ENCODE peak calls at places on chromosomes 13 and 19, in seven cellular contexts. A is substantia nigra, W is MM.1S, I is psoas muscle, B is SK-N-SH, X is fibroblast of lung, M is prostate gland. O is an unnamed sample.
A peak's percentile ranks its signal among the peaks of the same experiment; 100 is the strongest.

GRCh38 chr13:101127741-101128353 is 288.5 kb downstream of the NALCN start:
- DNase-seq in A (no peak), W (peak; percentile 56), I (no peak), B (peak; percentile 53), X (peak; percentile 62), M (peak; percentile 13), O (peak; percentile 24)

GRCh38 chr19:29927944-29928669 is 13.9 kb upstream of the URI1 start:
- DNase-seq in A (no peak), W (no peak), I (no peak), B (no peak), X (no peak), M (no peak), O (no peak)

GRCh38 chr13:102405499-102406079 is 3.7 kb upstream of the FGF14 start:
- DNase-seq in A (no peak), W (peak; percentile 42), I (no peak), B (no peak), X (peak; percentile 34), M (no peak), O (no peak)

GRCh38 chr19:46821512-46822359 is 28.9 kb downstream of the AP2S1 start:
- DNase-seq in A (no peak), W (no peak), I (no peak), B (no peak), X (no peak), M (no peak), O (peak; percentile 52)

GRCh38 chr19:45901432-45901903 is 945 bp downstream of the MYPOP start:
- DNase-seq in A (no peak), W (no peak), I (peak; percentile 68), B (peak; percentile 71), X (peak; percentile 46), M (no peak), O (peak; percentile 22)

GRCh38 chr13:100176781-100177389 is 88.0 kb downstream of the PCCA start:
- DNase-seq in A (no peak), W (no peak), I (no peak), B (peak; percentile 22), X (peak; percentile 56), M (no peak), O (no peak)

GRCh38 chr13:43911283-43911682 is 31.6 kb downstream of the LACC1 start:
- DNase-seq in A (no peak), W (no peak), I (no peak), B (no peak), X (no peak), M (no peak), O (no peak)

GRCh38 chr13:94236132-94236531 is 243.3 kb downstream of the DCT start:
- DNase-seq in A (no peak), W (no peak), I (no peak), B (no peak), X (no peak), M (no peak), O (no peak)

GRCh38 chr13:108700421-108701170 is 71.2 kb downstream of the MYO16 start:
- DNase-seq in A (no peak), W (no peak), I (no peak), B (no peak), X (peak; percentile 81), M (no peak), O (no peak)

GRCh38 chr13:99144306-99144705 is 56.3 kb upstream of the UBAC2 start:
- DNase-seq in A (no peak), W (peak; percentile 83), I (no peak), B (no peak), X (no peak), M (no peak), O (no peak)

GRCh38 chr13:30373727-30374126 is 48.6 kb upstream of the UBE2L5 start:
- DNase-seq in A (no peak), W (peak; percentile 58), I (no peak), B (no peak), X (no peak), M (no peak), O (no peak)

GRCh38 chr13:30375436-30375835 is 46.9 kb upstream of the UBE2L5 start:
- DNase-seq in A (no peak), W (peak; percentile 37), I (no peak), B (no peak), X (no peak), M (no peak), O (no peak)

GRCh38 chr13:30370916-30371521 is 51.3 kb upstream of the UBE2L5 start:
- DNase-seq in A (no peak), W (no peak), I (no peak), B (no peak), X (no peak), M (no peak), O (no peak)

GRCh38 chr13:30370146-30370545 is 52.1 kb upstream of the UBE2L5 start:
- DNase-seq in A (no peak), W (peak; percentile 50), I (no peak), B (no peak), X (no peak), M (no peak), O (no peak)

GRCh38 chr13:30371649-30372265 is 50.5 kb upstream of the UBE2L5 start:
- DNase-seq in A (no peak), W (peak; percentile 80), I (no peak), B (no peak), X (peak; percentile 50), M (peak; percentile 54), O (peak; percentile 88)
- H3K27ac ChIP-seq in A (no peak overlapping the region), W (peak overlapping the region; percentile 99), I (no peak overlapping the region), B (peak overlapping the region; percentile 13), X (no peak overlapping the region), M (peak overlapping the region; percentile 16), O (peak overlapping the region; percentile 43)

GRCh38 chr13:49972709-49973108 is 24.1 kb upstream of the TRIM13 start:
- DNase-seq in A (no peak), W (no peak), I (no peak), B (no peak), X (no peak), M (no peak), O (no peak)
- H3K27ac ChIP-seq in A (no peak overlapping the region), W (no peak overlapping the region), I (no peak overlapping the region), B (no peak overlapping the region), X (no peak overlapping the region), M (peak overlapping the region; percentile 25), O (no peak overlapping the region)

GRCh38 chr19:56356944-56357343 is 36.4 kb downstream of the ZNF582 start:
- DNase-seq in A (no peak), W (no peak), I (no peak), B (no peak), X (no peak), M (no peak), O (no peak)
- H3K27ac ChIP-seq in A (no peak overlapping the region), W (no peak overlapping the region), I (no peak overlapping the region), B (no peak overlapping the region), X (no peak overlapping the region), M (no peak overlapping the region), O (no peak overlapping the region)

DNA sequence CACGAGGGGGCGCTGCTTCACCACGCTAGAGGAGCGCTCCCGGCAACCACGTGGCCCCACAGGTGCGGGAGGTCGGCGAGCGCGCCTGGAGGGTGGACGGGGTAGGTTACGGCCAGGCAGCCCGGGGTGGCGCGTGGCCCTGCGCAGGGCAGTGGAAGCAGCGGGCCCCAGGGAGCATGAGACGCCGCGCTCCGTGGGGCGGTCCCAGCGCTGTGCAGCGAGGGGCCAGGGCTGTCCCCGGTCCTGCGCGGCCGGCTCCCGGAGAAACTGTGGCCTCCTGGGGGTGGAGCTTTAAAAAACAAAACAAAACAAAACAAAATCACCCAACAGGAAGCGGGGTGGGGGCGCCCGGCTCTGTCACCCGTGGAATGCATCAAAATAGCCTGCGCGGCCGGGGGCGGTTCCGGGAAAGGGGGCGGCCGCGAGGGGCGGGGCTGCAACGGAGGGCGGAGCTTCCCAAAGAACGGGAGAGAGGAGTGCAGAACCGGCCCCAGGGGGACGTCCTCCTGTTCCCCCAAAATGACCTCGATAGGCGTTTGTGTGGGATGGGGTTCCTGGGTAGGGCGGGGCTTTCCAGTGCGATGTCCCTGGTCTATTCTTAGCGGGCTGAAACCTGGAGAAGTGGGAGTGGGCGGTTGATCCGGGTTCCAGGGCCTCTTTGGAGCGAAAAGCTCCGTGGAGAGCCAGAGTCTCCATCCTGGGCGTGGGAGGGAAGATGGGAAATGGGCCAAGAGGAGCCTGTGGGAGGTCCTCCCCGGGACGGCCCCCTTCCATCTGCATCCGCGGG is 27.3 kb downstream of the NUMBL start:
- DNase-seq in A (peak; percentile 61), W (peak; percentile 85), I (peak; percentile 93), B (peak; percentile 93), X (peak; percentile 86), M (peak; percentile 88), O (peak; percentile 91)
- H3K27ac ChIP-seq in A (peak overlapping the region; percentile 55), W (no peak overlapping the region), I (peak overlapping the region; percentile 92), B (peak overlapping the region; percentile 62), X (peak overlapping the region; percentile 74), M (peak overlapping the region; percentile 81), O (peak overlapping the region; percentile 49)

DNA sequence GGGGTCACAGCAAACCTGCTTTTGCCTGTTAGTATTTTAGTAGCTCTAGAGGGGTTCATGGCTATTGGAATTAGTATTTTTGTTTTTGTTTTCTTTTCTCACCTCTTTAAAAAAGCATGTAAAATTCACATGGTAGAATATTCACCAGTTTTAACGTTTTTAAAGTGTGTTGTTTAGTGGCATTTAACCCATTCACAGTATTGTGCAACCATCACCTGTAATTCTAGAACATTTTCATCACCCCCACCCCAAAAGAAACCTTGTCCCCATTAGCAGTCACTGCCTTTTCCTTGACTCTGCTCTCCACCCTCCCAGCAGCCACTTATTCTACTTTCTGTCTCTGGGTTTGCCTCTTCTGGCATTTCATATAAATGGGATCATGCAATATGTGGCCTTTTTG is 39.8 kb downstream of the GATAD2A start:
- DNase-seq in A (no peak), W (no peak), I (no peak), B (no peak), X (no peak), M (no peak), O (no peak)
- H3K27ac ChIP-seq in A (no peak overlapping the region), W (no peak overlapping the region), I (no peak overlapping the region), B (peak overlapping the region; percentile 48), X (peak overlapping the region; percentile 22), M (no peak overlapping the region), O (peak overlapping the region; percentile 44)

GRCh38 chr19:35775046-35775297 is 392 bp upstream of the ARHGAP33 start:
- DNase-seq in A (no peak), W (no peak), I (no peak), B (no peak), X (no peak), M (no peak), O (no peak)

GRCh38 chr19:35776102-35776788 is 881 bp downstream of the ARHGAP33 start:
- DNase-seq in A (no peak), W (no peak), I (no peak), B (no peak), X (no peak), M (no peak), O (no peak)

GRCh38 chr19:35777411-35777841 is 2.1 kb downstream of the ARHGAP33 start:
- DNase-seq in A (peak; percentile 33), W (no peak), I (no peak), B (no peak), X (no peak), M (no peak), O (no peak)

GRCh38 chr19:35774274-35775045 is 904 bp upstream of the ARHGAP33 start:
- DNase-seq in A (no peak), W (no peak), I (no peak), B (no peak), X (no peak), M (no peak), O (no peak)

GRCh38 chr19:35775298-35776101 is at the start of gene ARHGAP33:
- DNase-seq in A (peak; percentile 87), W (peak; percentile 99), I (peak; percentile 99), B (peak; percentile 99), X (peak; percentile 93), M (peak; percentile 98), O (peak; percentile 97)
- H3K27ac ChIP-seq in A (peak within 1 kb of the TSS; percentile 70), W (no peak within 1 kb of the TSS), I (peak within 1 kb of the TSS; percentile 30), B (no peak within 1 kb of the TSS), X (peak within 1 kb of the TSS; percentile 20), M (peak within 1 kb of the TSS; percentile 39), O (no peak within 1 kb of the TSS)